ENCODE peak calls at places on chromosome 15, in six cellular contexts. L is astrocyte, M is prostate gland, U is A549, B is cardiac fibroblast, I is AG04450. S is an unnamed sample.

GRCh38 chr15:97087337-97087736 is 756.8 kb downstream of the NR2F2 start:
- DNase-seq in L (peak), M (no peak), U (no peak), B (no peak), I (no peak), S (no peak)

GRCh38 chr15:63023351-63023945 is 19.1 kb upstream of the TPM1 start:
- DNase-seq in L (peak), M (no peak), U (no peak), B (peak), I (no peak), S (no peak)

GRCh38 chr15:39172380-39173281 is 408.2 kb upstream of the THBS1 start:
- DNase-seq in L (peak), M (peak), U (no peak), B (peak), I (no peak), S (peak)

GRCh38 chr15:70597056-70597603 is 166.2 kb downstream of the UACA start:
- DNase-seq in L (peak), M (no peak), U (no peak), B (peak), I (no peak), S (peak)

GRCh38 chr15:101615414-101615985 is 36.7 kb downstream of the TM2D3 start:
- DNase-seq in L (no peak), M (no peak), U (no peak), B (peak), I (no peak), S (no peak)

GRCh38 chr15:67146875-67147381 is 81.5 kb downstream of the SMAD3 start:
- DNase-seq in L (peak), M (peak), U (peak), B (peak), I (peak), S (no peak)

GRCh38 chr15:45548753-45549520 is 26.4 kb upstream of the SLC30A4 start:
- DNase-seq in L (no peak), M (no peak), U (no peak), B (no peak), I (no peak), S (no peak)

GRCh38 chr15:70633394-70633793 is 130.0 kb downstream of the UACA start:
- DNase-seq in L (no peak), M (peak), U (no peak), B (peak), I (no peak), S (no peak)

GRCh38 chr15:58736244-58736643 is 13.3 kb downstream of the ADAM10 start:
- DNase-seq in L (no peak), M (no peak), U (no peak), B (no peak), I (no peak), S (peak)

DNA sequence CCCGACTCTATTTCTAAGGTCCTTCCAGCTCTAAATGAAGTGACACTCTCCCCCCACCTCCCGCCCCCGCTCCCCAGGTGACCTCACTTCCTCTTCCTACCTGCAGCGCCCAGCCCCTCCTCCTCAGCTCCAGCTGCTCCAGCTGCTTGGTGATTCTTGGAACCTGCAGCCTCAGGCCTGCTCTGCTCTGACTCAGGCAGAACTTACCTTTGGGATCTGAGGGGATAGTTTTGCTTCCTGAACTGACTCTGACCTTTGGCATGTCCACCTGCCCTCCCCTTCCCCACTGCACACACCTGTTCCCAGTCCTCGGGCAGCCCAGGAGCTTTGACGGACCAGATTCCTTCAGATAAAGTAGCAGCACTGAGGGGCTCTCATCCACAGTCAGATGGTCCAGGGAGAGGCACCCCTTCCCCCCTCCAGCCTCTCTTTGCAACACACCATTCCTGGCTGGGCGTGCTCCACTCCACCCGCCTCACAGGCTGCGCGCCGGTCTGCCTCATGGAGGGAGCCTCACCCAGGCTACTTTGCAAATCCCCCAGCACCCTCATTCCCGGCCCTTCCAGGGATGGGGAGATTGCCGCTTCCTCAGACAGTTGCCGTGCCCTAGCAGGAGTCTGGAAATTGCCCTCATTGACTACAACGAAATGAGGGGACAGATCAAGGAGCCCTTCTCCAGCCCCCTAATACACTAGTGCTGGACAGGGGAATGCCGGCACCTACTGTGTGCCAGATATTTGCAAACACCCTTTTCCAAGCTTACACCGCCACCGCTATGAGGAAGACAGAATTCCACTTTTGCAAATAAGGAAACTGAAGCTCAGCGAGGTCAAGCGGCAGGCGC is 695 bp upstream of the C15orf39 start:
- DNase-seq in L (no peak), M (peak), U (no peak), B (no peak), I (no peak), S (no peak)
- TF ChIP-seq CTCF in L (no peak), M (no peak), U (no peak), B (no peak), I (no peak), S (no peak)

DNA sequence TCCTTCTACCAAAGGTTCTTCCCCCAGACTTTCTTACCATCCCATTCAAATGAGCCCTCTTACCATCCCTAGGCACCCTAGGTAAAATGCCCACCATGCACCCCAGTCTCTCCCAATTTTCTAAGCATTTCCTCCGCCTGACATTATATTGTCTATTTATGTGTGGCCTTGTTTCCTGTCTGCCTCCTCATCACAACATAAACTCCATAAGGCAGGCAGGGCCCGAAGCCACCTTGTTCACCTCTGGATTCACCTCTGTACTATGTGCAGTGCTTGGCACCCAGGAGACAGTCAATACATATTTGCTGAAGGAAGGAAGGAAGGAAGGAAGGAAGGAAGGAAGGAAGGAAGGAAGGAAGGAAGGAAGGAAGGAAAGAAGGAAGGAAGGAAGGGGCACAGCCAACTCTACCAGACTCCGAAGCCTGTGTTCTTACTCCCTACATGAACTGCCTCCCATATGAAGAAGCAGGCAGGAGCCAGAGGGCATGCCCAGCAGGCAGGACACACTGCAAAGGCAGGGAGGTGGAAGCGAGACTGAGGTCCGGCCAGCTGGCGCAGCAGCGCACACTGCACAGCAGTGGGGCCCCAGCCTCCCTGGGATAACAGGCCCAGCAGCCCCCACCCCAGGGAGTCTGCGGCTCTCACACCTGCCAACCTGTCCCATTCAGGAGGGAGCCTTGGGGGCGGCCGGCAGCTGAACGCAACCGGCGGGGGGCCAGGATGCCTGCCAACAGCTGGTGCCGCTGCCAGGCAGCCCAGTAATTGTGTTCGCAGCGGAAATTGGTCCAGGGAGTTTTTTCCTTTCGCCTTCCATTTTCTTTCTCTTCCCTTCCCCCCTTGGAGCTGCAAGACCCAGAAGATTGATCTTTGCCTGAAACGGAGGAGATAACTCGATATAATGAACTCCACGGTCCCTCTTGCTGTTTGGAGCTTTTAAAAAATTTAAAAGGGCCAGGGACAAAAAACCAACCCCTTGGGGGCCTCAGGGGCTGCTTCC is 106.0 kb upstream of the LINGO1 start:
- DNase-seq in L (no peak), M (no peak), U (no peak), B (no peak), I (no peak), S (no peak)
- H3K4me3 ChIP-seq in L (no peak), M (no peak), U (no peak), B (no peak), I (no peak), S (no peak)

DNA sequence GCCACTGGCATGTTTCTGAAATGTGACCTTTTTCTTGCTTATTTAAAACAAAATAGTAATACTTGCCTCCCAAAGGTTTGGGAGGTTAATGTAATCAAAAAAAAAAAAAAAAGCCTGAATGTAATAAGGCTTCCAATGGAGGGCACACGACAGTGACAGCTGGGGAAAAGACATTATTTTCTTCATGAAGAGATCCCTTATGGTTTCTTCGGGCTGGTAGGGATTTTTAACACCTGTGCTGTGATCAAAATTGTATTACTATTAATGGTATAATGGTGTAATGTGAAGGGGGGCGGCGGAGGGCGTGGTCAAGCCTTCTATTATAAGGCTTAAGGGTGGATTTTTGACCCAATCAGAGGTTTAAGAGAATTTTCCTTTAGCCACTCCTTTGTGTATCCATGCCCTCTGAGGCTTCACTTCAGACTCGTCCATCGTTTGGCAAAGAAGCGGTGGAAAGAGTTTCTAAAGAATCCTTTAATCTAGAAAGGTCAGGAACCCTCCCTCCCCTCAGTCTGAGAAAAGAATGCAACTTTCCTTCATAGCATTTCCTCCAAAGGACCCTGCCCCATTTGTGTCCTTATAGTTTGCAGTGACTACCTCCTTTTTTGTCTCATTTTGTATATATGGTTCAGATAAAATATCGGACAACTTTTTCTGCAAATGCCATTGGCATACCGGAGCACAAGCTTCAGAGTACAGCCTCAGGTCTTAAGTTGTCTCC is 89.5 kb upstream of the CHD2 start:
- DNase-seq in L (peak), M (peak), U (no peak), B (peak), I (no peak), S (no peak)
- TF ChIP-seq CTCF in L (no peak), M (no peak), U (no peak), B (no peak), I (no peak), S (no peak)

GRCh38 chr15:40278026-40278425 is 4.8 kb downstream of the ANKRD63 start:
- DNase-seq in L (no peak), M (no peak), U (no peak), B (no peak), I (no peak), S (no peak)
- H3K4me3 ChIP-seq in L (no peak), M (no peak), U (no peak), B (no peak), I (no peak), S (no peak)

GRCh38 chr15:86231864-86232801 is 152.5 kb downstream of the AGBL1 start:
- DNase-seq in L (peak), M (peak), U (peak), B (peak), I (no peak), S (no peak)
- TF ChIP-seq CTCF in L (peak), M (peak), U (peak), B (peak), I (peak), S (peak)

DNA sequence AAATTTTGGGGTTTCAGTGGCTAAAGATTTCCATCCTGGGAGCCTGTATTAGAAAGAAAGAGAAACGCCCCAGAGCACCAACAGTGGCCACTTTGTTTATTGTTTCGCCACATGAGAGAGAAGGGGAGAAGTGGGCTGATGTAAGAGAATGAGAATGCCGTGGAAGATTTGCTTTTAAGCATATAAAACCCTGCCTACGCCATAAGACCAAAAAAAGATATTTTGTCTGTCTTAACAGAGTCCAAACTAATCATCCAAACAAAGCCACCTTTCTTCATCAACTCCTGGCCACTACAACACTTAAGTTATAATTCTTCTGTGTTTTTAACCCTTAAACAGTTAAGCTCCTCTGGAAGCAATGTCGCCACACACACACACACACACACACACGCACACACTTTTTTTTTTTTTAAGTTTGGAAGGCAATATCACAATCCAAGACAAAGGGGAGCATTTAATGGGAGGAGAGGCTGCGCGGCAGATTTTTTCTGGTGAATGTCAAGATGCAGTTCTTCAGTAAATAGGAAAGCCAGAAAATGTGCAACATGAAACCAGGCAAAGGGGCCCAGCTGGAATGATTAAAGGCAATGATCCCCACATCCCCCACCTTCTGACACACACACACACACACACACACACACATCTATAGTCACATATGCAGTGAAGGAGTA is 19.3 kb downstream of the EID1 start:
- DNase-seq in L (peak), M (no peak), U (no peak), B (peak), I (peak), S (no peak)
- H3K4me3 ChIP-seq in L (peak), M (no peak), U (no peak), B (peak), I (peak), S (peak)

DNA sequence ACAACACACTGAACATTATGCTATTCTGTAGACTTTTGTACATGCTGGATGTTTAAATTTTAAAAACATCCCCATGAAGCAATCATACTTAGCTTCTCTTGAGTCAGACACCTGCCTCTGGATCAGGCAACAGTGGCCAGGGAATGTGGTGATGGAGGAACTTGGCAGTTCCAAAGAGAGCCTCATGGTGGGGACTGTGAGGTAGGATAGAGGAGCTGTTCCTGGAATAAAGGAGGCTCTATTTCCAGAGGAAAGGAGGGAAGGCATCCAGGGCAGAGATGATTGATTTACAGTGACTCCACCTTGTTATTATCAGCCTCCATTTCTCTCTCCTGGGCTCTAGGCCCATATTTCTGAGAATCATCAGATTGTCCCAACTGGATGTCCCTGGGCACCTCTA is 35.0 kb upstream of the ABHD17C start:
- DNase-seq in L (peak), M (peak), U (peak), B (peak), I (no peak), S (peak)
- TF ChIP-seq CTCF in L (peak), M (peak), U (peak), B (peak), I (peak), S (peak)

GRCh38 chr15:57146394-57147140 is 228.1 kb downstream of the TCF12 start:
- DNase-seq in L (peak), M (peak), U (peak), B (peak), I (no peak), S (no peak)
- H3K4me3 ChIP-seq in L (peak), M (no peak), U (no peak), B (peak), I (peak), S (no peak)

GRCh38 chr15:80982205-80982604 is 7.4 kb downstream of the MESD start:
- DNase-seq in L (no peak), M (no peak), U (no peak), B (no peak), I (no peak), S (no peak)
- TF ChIP-seq CTCF in L (no peak), M (no peak), U (no peak), B (no peak), I (no peak), S (peak)

S was measured in retinal pigment epithelial cell.